ENCODE peak calls at places on chromosomes 6 and 20, in six cellular contexts. One of them, this sample, is unnamed.

GRCh38 chr6:51753635-51754034 is 333.8 kb downstream of the PKHD1 start:
- DNase-seq in testis: peak
- DNase-seq in foreskin fibroblast: no peak
- DNase-seq in astrocyte of the cerebellum: no peak
- DNase-seq in PC-3: peak
- DNase-seq in pancreas: no peak
- DNase-seq in this sample: no peak

GRCh38 chr20:20632644-20633043 is 79.8 kb downstream of the RALGAPA2 start:
- DNase-seq in testis: no peak
- DNase-seq in foreskin fibroblast: no peak
- DNase-seq in astrocyte of the cerebellum: no peak
- DNase-seq in PC-3: no peak
- DNase-seq in pancreas: no peak
- DNase-seq in this sample: no peak

GRCh38 chr6:169905041-169905807 is 153.8 kb downstream of the ERMARD start:
- DNase-seq in testis: peak
- DNase-seq in foreskin fibroblast: peak
- DNase-seq in astrocyte of the cerebellum: peak
- DNase-seq in PC-3: peak
- DNase-seq in pancreas: no peak
- DNase-seq in this sample: no peak

GRCh38 chr6:107154131-107154906 is 39.0 kb upstream of the BEND3 start:
- DNase-seq in testis: no peak
- DNase-seq in foreskin fibroblast: no peak
- DNase-seq in astrocyte of the cerebellum: no peak
- DNase-seq in PC-3: no peak
- DNase-seq in pancreas: no peak
- DNase-seq in this sample: no peak

GRCh38 chr20:63955281-63955845 is 853 bp downstream of the UCKL1 start:
- DNase-seq in testis: peak
- DNase-seq in foreskin fibroblast: no peak
- DNase-seq in astrocyte of the cerebellum: no peak
- DNase-seq in PC-3: peak
- DNase-seq in pancreas: no peak
- DNase-seq in this sample: peak

GRCh38 chr6:152723398-152723797 is 25.7 kb downstream of the MYCT1 start:
- DNase-seq in testis: no peak
- DNase-seq in foreskin fibroblast: peak
- DNase-seq in astrocyte of the cerebellum: no peak
- DNase-seq in PC-3: no peak
- DNase-seq in pancreas: no peak
- DNase-seq in this sample: no peak

GRCh38 chr6:137709424-137710281 is 157.4 kb upstream of the TNFAIP3 start:
- DNase-seq in testis: no peak
- DNase-seq in foreskin fibroblast: peak
- DNase-seq in astrocyte of the cerebellum: no peak
- DNase-seq in PC-3: peak
- DNase-seq in pancreas: no peak
- DNase-seq in this sample: no peak

GRCh38 chr6:6982663-6983062 is 125.1 kb upstream of the RREB1 start:
- DNase-seq in testis: no peak
- DNase-seq in foreskin fibroblast: no peak
- DNase-seq in astrocyte of the cerebellum: no peak
- DNase-seq in PC-3: no peak
- DNase-seq in pancreas: no peak
- DNase-seq in this sample: no peak

GRCh38 chr20:62860924-62861691 is 514 bp downstream of the TCFL5 start:
- DNase-seq in testis: no peak
- DNase-seq in foreskin fibroblast: no peak
- DNase-seq in astrocyte of the cerebellum: no peak
- DNase-seq in PC-3: no peak
- DNase-seq in pancreas: peak
- DNase-seq in this sample: no peak

GRCh38 chr6:44257007-44257752 is at the start of gene SLC35B2:
- DNase-seq in testis: peak
- DNase-seq in foreskin fibroblast: peak
- DNase-seq in astrocyte of the cerebellum: no peak
- DNase-seq in PC-3: peak
- DNase-seq in pancreas: peak
- DNase-seq in this sample: peak

GRCh38 chr6:166566026-166567011 is 20.2 kb downstream of the RAMACL start:
- DNase-seq in testis: peak
- DNase-seq in foreskin fibroblast: no peak
- DNase-seq in astrocyte of the cerebellum: no peak
- DNase-seq in PC-3: no peak
- DNase-seq in pancreas: no peak
- DNase-seq in this sample: no peak

GRCh38 chr6:54002118-54002517 is 109.1 kb upstream of the MLIP start:
- DNase-seq in testis: no peak
- DNase-seq in foreskin fibroblast: no peak
- DNase-seq in astrocyte of the cerebellum: no peak
- DNase-seq in PC-3: no peak
- DNase-seq in pancreas: no peak
- DNase-seq in this sample: no peak

GRCh38 chr20:64180673-64181072 is 16.4 kb downstream of the MYT1 start:
- DNase-seq in testis: no peak
- DNase-seq in foreskin fibroblast: no peak
- DNase-seq in astrocyte of the cerebellum: no peak
- DNase-seq in PC-3: no peak
- DNase-seq in pancreas: no peak
- DNase-seq in this sample: no peak

GRCh38 chr20:32179934-32180333 is 27.6 kb downstream of the PLAGL2 start:
- DNase-seq in testis: no peak
- DNase-seq in foreskin fibroblast: no peak
- DNase-seq in astrocyte of the cerebellum: no peak
- DNase-seq in PC-3: no peak
- DNase-seq in pancreas: no peak
- DNase-seq in this sample: no peak

GRCh38 chr20:61803903-61804804 is 261.5 kb downstream of the TAF4 start:
- DNase-seq in testis: peak
- DNase-seq in foreskin fibroblast: peak
- DNase-seq in astrocyte of the cerebellum: no peak
- DNase-seq in PC-3: no peak
- DNase-seq in pancreas: no peak
- DNase-seq in this sample: no peak

GRCh38 chr6:34695729-34696188 is 808 bp downstream of the ILRUN start:
- DNase-seq in testis: no peak
- DNase-seq in foreskin fibroblast: no peak
- DNase-seq in astrocyte of the cerebellum: no peak
- DNase-seq in PC-3: no peak
- DNase-seq in pancreas: no peak
- DNase-seq in this sample: no peak

GRCh38 chr20:48574383-48574782 is 253.4 kb downstream of the PREX1 start:
- DNase-seq in testis: peak
- DNase-seq in foreskin fibroblast: no peak
- DNase-seq in astrocyte of the cerebellum: no peak
- DNase-seq in PC-3: no peak
- DNase-seq in pancreas: no peak
- DNase-seq in this sample: no peak

GRCh38 chr6:32816746-32817204 is at the start of gene HLA-DOB:
- DNase-seq in testis: no peak
- DNase-seq in foreskin fibroblast: no peak
- DNase-seq in astrocyte of the cerebellum: no peak
- DNase-seq in PC-3: peak
- DNase-seq in pancreas: no peak
- DNase-seq in this sample: no peak

GRCh38 chr6:33880104-33880678 is 76.4 kb upstream of the MLN start:
- DNase-seq in testis: no peak
- DNase-seq in foreskin fibroblast: no peak
- DNase-seq in astrocyte of the cerebellum: no peak
- DNase-seq in PC-3: no peak
- DNase-seq in pancreas: no peak
- DNase-seq in this sample: no peak

GRCh38 chr20:57027752-57028151 is 238.7 kb downstream of the BMP7 start:
- DNase-seq in testis: no peak
- DNase-seq in foreskin fibroblast: no peak
- DNase-seq in astrocyte of the cerebellum: no peak
- DNase-seq in PC-3: no peak
- DNase-seq in pancreas: no peak
- DNase-seq in this sample: no peak

GRCh38 chr6:42877695-42878094 is 1.7 kb upstream of the RPL7L1 start:
- DNase-seq in testis: no peak
- DNase-seq in foreskin fibroblast: no peak
- DNase-seq in astrocyte of the cerebellum: no peak
- DNase-seq in PC-3: no peak
- DNase-seq in pancreas: no peak
- DNase-seq in this sample: no peak

GRCh38 chr6:42879372-42880239 is at the start of gene RPL7L1:
- DNase-seq in testis: peak
- DNase-seq in foreskin fibroblast: peak
- DNase-seq in astrocyte of the cerebellum: peak
- DNase-seq in PC-3: peak
- DNase-seq in pancreas: peak
- DNase-seq in this sample: peak
- TF ChIP-seq CTCF in testis: peak
- TF ChIP-seq CTCF in foreskin fibroblast: no peak
- TF ChIP-seq CTCF in astrocyte of the cerebellum: peak
- TF ChIP-seq CTCF in PC-3: no peak
- TF ChIP-seq CTCF in pancreas: peak
- TF ChIP-seq CTCF in this sample: peak

GRCh38 chr20:37395921-37396519 is 50.1 kb downstream of the SRC start:
- DNase-seq in testis: peak
- DNase-seq in foreskin fibroblast: no peak
- DNase-seq in astrocyte of the cerebellum: no peak
- DNase-seq in PC-3: no peak
- DNase-seq in pancreas: peak
- DNase-seq in this sample: no peak

GRCh38 chr20:37397954-37398749 is 52.2 kb downstream of the SRC start:
- DNase-seq in testis: no peak
- DNase-seq in foreskin fibroblast: no peak
- DNase-seq in astrocyte of the cerebellum: no peak
- DNase-seq in PC-3: no peak
- DNase-seq in pancreas: peak
- DNase-seq in this sample: no peak

GRCh38 chr20:37396520-37397075 is 50.7 kb downstream of the SRC start:
- DNase-seq in testis: no peak
- DNase-seq in foreskin fibroblast: no peak
- DNase-seq in astrocyte of the cerebellum: no peak
- DNase-seq in PC-3: no peak
- DNase-seq in pancreas: peak
- DNase-seq in this sample: no peak

GRCh38 chr20:37398750-37399621 is 53.0 kb downstream of the SRC start:
- DNase-seq in testis: no peak
- DNase-seq in foreskin fibroblast: no peak
- DNase-seq in astrocyte of the cerebellum: no peak
- DNase-seq in PC-3: no peak
- DNase-seq in pancreas: peak
- DNase-seq in this sample: no peak

GRCh38 chr20:37397076-37397953 is 51.4 kb downstream of the SRC start:
- DNase-seq in testis: no peak
- DNase-seq in foreskin fibroblast: no peak
- DNase-seq in astrocyte of the cerebellum: no peak
- DNase-seq in PC-3: peak
- DNase-seq in pancreas: peak
- DNase-seq in this sample: no peak
- TF ChIP-seq CTCF in testis: no peak
- TF ChIP-seq CTCF in foreskin fibroblast: no peak
- TF ChIP-seq CTCF in astrocyte of the cerebellum: no peak
- TF ChIP-seq CTCF in PC-3: peak
- TF ChIP-seq CTCF in pancreas: no peak
- TF ChIP-seq CTCF in this sample: no peak

GRCh38 chr20:51321343-51322163 is 221.0 kb downstream of the NFATC2 start:
- DNase-seq in testis: no peak
- DNase-seq in foreskin fibroblast: no peak
- DNase-seq in astrocyte of the cerebellum: no peak
- DNase-seq in PC-3: no peak
- DNase-seq in pancreas: no peak
- DNase-seq in this sample: no peak

GRCh38 chr20:51319522-51319921 is 223.0 kb downstream of the NFATC2 start:
- DNase-seq in testis: no peak
- DNase-seq in foreskin fibroblast: no peak
- DNase-seq in astrocyte of the cerebellum: no peak
- DNase-seq in PC-3: no peak
- DNase-seq in pancreas: no peak
- DNase-seq in this sample: no peak

GRCh38 chr20:51315390-51315789 is 227.1 kb downstream of the NFATC2 start:
- DNase-seq in testis: no peak
- DNase-seq in foreskin fibroblast: no peak
- DNase-seq in astrocyte of the cerebellum: no peak
- DNase-seq in PC-3: no peak
- DNase-seq in pancreas: no peak
- DNase-seq in this sample: no peak

GRCh38 chr20:51322164-51322707 is 220.3 kb downstream of the NFATC2 start:
- DNase-seq in testis: no peak
- DNase-seq in foreskin fibroblast: no peak
- DNase-seq in astrocyte of the cerebellum: no peak
- DNase-seq in PC-3: no peak
- DNase-seq in pancreas: no peak
- DNase-seq in this sample: no peak

GRCh38 chr20:51318058-51318960 is 224.2 kb downstream of the NFATC2 start:
- DNase-seq in testis: peak
- DNase-seq in foreskin fibroblast: no peak
- DNase-seq in astrocyte of the cerebellum: no peak
- DNase-seq in PC-3: peak
- DNase-seq in pancreas: no peak
- DNase-seq in this sample: no peak
- TF ChIP-seq CTCF in testis: peak
- TF ChIP-seq CTCF in foreskin fibroblast: peak
- TF ChIP-seq CTCF in astrocyte of the cerebellum: peak
- TF ChIP-seq CTCF in PC-3: peak
- TF ChIP-seq CTCF in pancreas: peak
- TF ChIP-seq CTCF in this sample: peak

GRCh38 chr6:149931501-149931900 is 8.6 kb upstream of the RAET1G start:
- DNase-seq in testis: no peak
- DNase-seq in foreskin fibroblast: no peak
- DNase-seq in astrocyte of the cerebellum: no peak
- DNase-seq in PC-3: no peak
- DNase-seq in pancreas: no peak
- DNase-seq in this sample: no peak

GRCh38 chr6:149925974-149926777 is 3.3 kb upstream of the RAET1G start:
- DNase-seq in testis: peak
- DNase-seq in foreskin fibroblast: peak
- DNase-seq in astrocyte of the cerebellum: peak
- DNase-seq in PC-3: peak
- DNase-seq in pancreas: peak
- DNase-seq in this sample: peak

GRCh38 chr6:149933036-149933435 is 8.8 kb upstream of the ULBP2 start:
- DNase-seq in testis: no peak
- DNase-seq in foreskin fibroblast: no peak
- DNase-seq in astrocyte of the cerebellum: no peak
- DNase-seq in PC-3: no peak
- DNase-seq in pancreas: no peak
- DNase-seq in this sample: no peak

GRCh38 chr6:149925253-149925973 is 2.5 kb upstream of the RAET1G start:
- DNase-seq in testis: peak
- DNase-seq in foreskin fibroblast: no peak
- DNase-seq in astrocyte of the cerebellum: no peak
- DNase-seq in PC-3: no peak
- DNase-seq in pancreas: peak
- DNase-seq in this sample: no peak

DNA sequence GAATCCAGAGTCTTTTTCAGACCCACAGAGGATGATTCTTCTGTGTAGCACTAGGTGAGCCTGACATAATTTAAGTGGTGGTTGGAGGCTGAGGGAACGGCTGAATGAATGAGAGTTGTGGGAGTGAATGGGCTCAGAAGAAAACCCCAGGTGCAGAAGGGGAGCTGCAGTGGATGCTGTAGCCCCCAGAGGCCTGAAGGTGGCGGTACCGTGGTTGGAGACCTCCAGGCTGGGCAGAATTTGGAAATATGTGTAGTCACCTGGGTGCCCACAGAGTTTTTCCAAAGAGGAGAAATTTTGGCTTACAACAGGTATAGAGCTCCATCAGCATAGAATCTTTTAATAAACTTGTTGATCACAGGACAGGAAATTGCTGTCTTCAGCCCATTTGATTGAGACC is 6.5 kb upstream of the RAET1G start:
- DNase-seq in testis: no peak
- DNase-seq in foreskin fibroblast: no peak
- DNase-seq in astrocyte of the cerebellum: no peak
- DNase-seq in PC-3: peak
- DNase-seq in pancreas: no peak
- DNase-seq in this sample: no peak
- TF ChIP-seq CTCF in testis: no peak
- TF ChIP-seq CTCF in foreskin fibroblast: peak
- TF ChIP-seq CTCF in astrocyte of the cerebellum: peak
- TF ChIP-seq CTCF in PC-3: peak
- TF ChIP-seq CTCF in pancreas: no peak
- TF ChIP-seq CTCF in this sample: no peak